ENCODE peak calls at places on chromosomes 6 and 20, in nine cellular contexts. G, R, I, C, P, T, O, L and Q are unnamed samples.

GRCh38 chr20:46268131-46268611 is 40.1 kb downstream of the CDH22 start:
- DNase-seq in G (no peak), R (no peak), I (peak), C (no peak), P (no peak), T (no peak), O (no peak), L (no peak), Q (no peak)

GRCh38 chr6:96520039-96520850 is 1.4 kb upstream of the UFL1 start:
- DNase-seq in G (no peak), R (no peak), I (no peak), C (no peak), P (peak), T (no peak), O (peak), L (no peak), Q (peak)

GRCh38 chr20:60297649-60298048 is 339.4 kb downstream of the CDH26 start:
- DNase-seq in G (no peak), R (no peak), I (no peak), C (no peak), P (no peak), T (no peak), O (no peak), L (no peak), Q (no peak)

GRCh38 chr6:17494177-17494576 is 100.8 kb downstream of the CAP2 start:
- DNase-seq in G (no peak), R (no peak), I (no peak), C (no peak), P (no peak), T (no peak), O (no peak), L (no peak), Q (no peak)

GRCh38 chr6:38818691-38819090 is 103.6 kb downstream of the DNAH8 start:
- DNase-seq in G (no peak), R (no peak), I (no peak), C (no peak), P (no peak), T (no peak), O (no peak), L (no peak), Q (no peak)

GRCh38 chr6:116924245-116924644 is 47.2 kb downstream of the RFX6 start:
- DNase-seq in G (no peak), R (no peak), I (no peak), C (no peak), P (no peak), T (no peak), O (no peak), L (no peak), Q (no peak)

GRCh38 chr6:1812034-1812433 is 202.3 kb downstream of the FOXC1 start:
- DNase-seq in G (no peak), R (no peak), I (no peak), C (no peak), P (no peak), T (no peak), O (no peak), L (no peak), Q (no peak)

GRCh38 chr6:42938987-42939809 is 9.9 kb downstream of the CNPY3 start:
- DNase-seq in G (no peak), R (no peak), I (no peak), C (no peak), P (no peak), T (no peak), O (no peak), L (no peak), Q (no peak)

GRCh38 chr6:142702501-142703460 is 242.2 kb downstream of the HIVEP2 start:
- DNase-seq in G (no peak), R (no peak), I (peak), C (no peak), P (no peak), T (no peak), O (no peak), L (no peak), Q (peak)

GRCh38 chr20:52217689-52218395 is 26.3 kb upstream of the ZFP64 start:
- DNase-seq in G (no peak), R (no peak), I (no peak), C (no peak), P (no peak), T (no peak), O (no peak), L (no peak), Q (no peak)

GRCh38 chr20:19260412-19261090 is 48.1 kb downstream of the SLC24A3 start:
- DNase-seq in G (no peak), R (no peak), I (no peak), C (no peak), P (no peak), T (no peak), O (peak), L (no peak), Q (no peak)

GRCh38 chr6:65760285-65760684 is 53.3 kb upstream of the EYS start:
- DNase-seq in G (no peak), R (peak), I (no peak), C (no peak), P (peak), T (no peak), O (no peak), L (no peak), Q (no peak)

GRCh38 chr20:37220796-37221195 is 40.8 kb downstream of the GHRH start:
- DNase-seq in G (no peak), R (no peak), I (no peak), C (no peak), P (no peak), T (no peak), O (no peak), L (no peak), Q (no peak)

GRCh38 chr6:7909323-7910276 is 988 bp downstream of the TXNDC5 start:
- DNase-seq in G (peak), R (peak), I (peak), C (peak), P (peak), T (peak), O (peak), L (peak), Q (peak)

GRCh38 chr20:43490038-43490437 is 17.5 kb upstream of the L3MBTL1 start:
- DNase-seq in G (no peak), R (no peak), I (no peak), C (no peak), P (no peak), T (no peak), O (no peak), L (no peak), Q (no peak)

GRCh38 chr6:19906161-19906560 is 69.0 kb downstream of the ID4 start:
- DNase-seq in G (no peak), R (no peak), I (no peak), C (no peak), P (no peak), T (no peak), O (no peak), L (no peak), Q (no peak)

GRCh38 chr20:13868331-13868730 is 83.5 kb downstream of the NDUFAF5 start:
- DNase-seq in G (no peak), R (no peak), I (no peak), C (no peak), P (no peak), T (no peak), O (peak), L (no peak), Q (no peak)

GRCh38 chr6:32982084-32982701 is 13.8 kb downstream of the BRD2 start:
- DNase-seq in G (no peak), R (no peak), I (no peak), C (no peak), P (no peak), T (no peak), O (peak), L (peak), Q (no peak)